ENCODE peak calls at places on chromosomes 12 and 14, in seven cellular contexts. E is stomach, X is breast epithelium, C is IMR-90, H is body of pancreas, L is A549, Y is Peyer's patch. K is an unnamed sample.

GRCh38 chr14:65957631-65958205 is 528.5 kb upstream of the CCDC196 start:
- DNase-seq in E (no peak), X (no peak), C (no peak), H (no peak), L (no peak), Y (no peak), K (no peak)

GRCh38 chr14:53011053-53011462 is 60.2 kb upstream of the FERMT2 start:
- DNase-seq in E (peak), X (peak), C (peak), H (peak), L (peak), Y (peak), K (no peak)

GRCh38 chr12:126247936-126248335 is 1182.7 kb downstream of the AACS start:
- DNase-seq in E (no peak), X (no peak), C (no peak), H (no peak), L (no peak), Y (no peak), K (no peak)

GRCh38 chr12:113762155-113762848 is 203.8 kb downstream of the RBM19 start:
- DNase-seq in E (no peak), X (no peak), C (no peak), H (no peak), L (no peak), Y (no peak), K (no peak)

GRCh38 chr12:85390281-85390680 is 110.3 kb downstream of the ALX1 start:
- DNase-seq in E (no peak), X (no peak), C (no peak), H (no peak), L (no peak), Y (no peak), K (no peak)

GRCh38 chr14:71354801-71355200 is 447.5 kb downstream of the PCNX1 start:
- DNase-seq in E (no peak), X (no peak), C (peak), H (no peak), L (no peak), Y (no peak), K (no peak)

GRCh38 chr12:100554608-100555077 is 18.8 kb upstream of the GAS2L3 start:
- DNase-seq in E (no peak), X (no peak), C (peak), H (peak), L (peak), Y (no peak), K (no peak)

GRCh38 chr14:77436042-77436441 is 12.7 kb upstream of the NOXRED1 start:
- DNase-seq in E (no peak), X (no peak), C (no peak), H (no peak), L (no peak), Y (no peak), K (no peak)

GRCh38 chr14:76771432-76771980 is 10.2 kb downstream of the VASH1 start:
- DNase-seq in E (no peak), X (peak), C (no peak), H (no peak), L (no peak), Y (peak), K (no peak)

GRCh38 chr14:70045715-70046535 is 142.8 kb downstream of the SLC8A3 start:
- DNase-seq in E (peak), X (peak), C (peak), H (peak), L (peak), Y (peak), K (no peak)

GRCh38 chr12:6950944-6951540 is at the start of gene PTPN6:
- DNase-seq in E (peak), X (no peak), C (no peak), H (no peak), L (no peak), Y (peak), K (no peak)

GRCh38 chr12:9711664-9712063 is 21.2 kb downstream of the CLECL1 start:
- DNase-seq in E (no peak), X (no peak), C (peak), H (no peak), L (no peak), Y (no peak), K (no peak)

GRCh38 chr12:46450279-46450748 is 77.7 kb upstream of the SLC38A2 start:
- DNase-seq in E (peak), X (peak), C (no peak), H (peak), L (no peak), Y (peak), K (no peak)

GRCh38 chr12:101777978-101778377 is 38.7 kb upstream of the SYCP3 start:
- DNase-seq in E (no peak), X (no peak), C (no peak), H (no peak), L (no peak), Y (no peak), K (no peak)

GRCh38 chr14:90660865-90661570 is 155.2 kb downstream of the TTC7B start:
- DNase-seq in E (peak), X (no peak), C (no peak), H (no peak), L (no peak), Y (peak), K (no peak)

GRCh38 chr12:16524378-16524777 is 81.6 kb downstream of the LMO3 start:
- DNase-seq in E (no peak), X (no peak), C (no peak), H (peak), L (no peak), Y (no peak), K (no peak)

GRCh38 chr12:126389215-126389841 is 1324.1 kb downstream of the AACS start:
- DNase-seq in E (no peak), X (no peak), C (no peak), H (no peak), L (no peak), Y (no peak), K (no peak)

GRCh38 chr12:125140918-125141573 is 75.8 kb downstream of the AACS start:
- DNase-seq in E (no peak), X (no peak), C (peak), H (no peak), L (peak), Y (no peak), K (no peak)

GRCh38 chr14:75689012-75689411 is 28.0 kb downstream of the TTLL5 start:
- DNase-seq in E (no peak), X (no peak), C (peak), H (no peak), L (no peak), Y (no peak), K (no peak)

GRCh38 chr12:57237952-57238853 is 8.7 kb downstream of the SHMT2 start:
- DNase-seq in E (no peak), X (no peak), C (no peak), H (no peak), L (no peak), Y (no peak), K (peak)

GRCh38 chr14:52052289-52052943 is 16.4 kb downstream of the NID2 start:
- DNase-seq in E (no peak), X (no peak), C (peak), H (no peak), L (no peak), Y (no peak), K (no peak)

GRCh38 chr14:77603654-77604270 is 12.7 kb downstream of the SPTLC2 start:
- DNase-seq in E (no peak), X (no peak), C (no peak), H (no peak), L (peak), Y (peak), K (no peak)

GRCh38 chr14:100224229-100224628 is 14.7 kb upstream of the YY1 start:
- DNase-seq in E (no peak), X (no peak), C (no peak), H (no peak), L (no peak), Y (no peak), K (no peak)

GRCh38 chr14:100222219-100223093 is 16.5 kb upstream of the YY1 start:
- DNase-seq in E (no peak), X (no peak), C (no peak), H (no peak), L (no peak), Y (no peak), K (no peak)

GRCh38 chr14:100223332-100224171 is 15.4 kb upstream of the YY1 start:
- DNase-seq in E (no peak), X (no peak), C (peak), H (no peak), L (no peak), Y (no peak), K (no peak)

GRCh38 chr14:100219126-100219785 is 19.7 kb upstream of the YY1 start:
- DNase-seq in E (no peak), X (no peak), C (peak), H (no peak), L (no peak), Y (no peak), K (no peak)

GRCh38 chr14:100221419-100222218 is 17.3 kb upstream of the YY1 start:
- DNase-seq in E (peak), X (peak), C (peak), H (peak), L (no peak), Y (peak), K (peak)
- TF ChIP-seq POLR2A in E (no peak), X (no peak), C (no peak), H (no peak), L (no peak), Y (no peak), K (peak)

GRCh38 chr14:67619446-67620216 is at the start of gene ARG2:
- DNase-seq in E (peak), X (peak), C (peak), H (peak), L (peak), Y (peak), K (peak)
- TF ChIP-seq POLR2A in E (peak), X (peak), C (peak), H (peak), L (no peak), Y (peak), K (peak)

DNA sequence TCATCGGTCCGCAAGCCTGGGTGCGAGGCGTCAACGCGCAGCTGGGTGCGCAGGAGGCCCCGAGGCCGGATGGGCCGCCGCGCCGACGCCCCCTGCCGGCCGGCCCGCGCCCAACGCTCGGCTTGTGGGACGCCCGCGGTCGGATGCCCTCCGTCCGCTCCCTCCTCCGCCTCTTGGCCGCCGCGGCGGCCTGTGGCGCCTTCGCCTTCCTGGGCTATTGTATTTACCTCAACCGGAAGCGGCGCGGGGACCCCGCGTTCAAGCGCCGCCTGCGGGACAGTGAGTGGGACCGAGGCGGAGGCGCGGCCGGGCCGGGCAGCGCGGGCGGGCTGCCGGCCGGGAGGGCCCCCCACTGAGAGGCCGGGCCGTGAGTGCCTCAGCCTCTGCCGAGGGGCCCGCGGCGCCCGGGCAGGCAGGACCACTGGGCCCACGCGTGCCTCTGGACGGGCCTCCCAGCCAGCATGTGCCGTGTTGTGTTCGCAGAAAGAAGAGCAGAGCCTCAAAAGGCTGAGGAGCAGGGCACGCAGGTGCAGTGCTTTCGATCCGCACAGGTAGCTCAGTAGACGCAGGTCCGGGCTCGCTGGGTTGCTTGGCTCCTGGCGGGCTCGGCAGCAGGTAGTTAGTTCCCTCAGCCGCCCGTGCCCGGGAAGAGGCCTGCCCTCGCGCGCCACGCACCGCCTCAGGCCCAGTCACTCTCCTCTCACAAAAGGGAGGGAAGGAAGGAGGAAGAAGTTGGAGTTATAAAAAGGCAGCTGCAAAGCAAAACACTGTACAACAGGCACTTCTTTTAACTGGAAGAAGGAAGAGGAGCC is at the start of gene TOMM20L:
- DNase-seq in E (peak), X (peak), C (peak), H (peak), L (peak), Y (peak), K (peak)
- TF ChIP-seq POLR2A in E (no peak), X (no peak), C (no peak), H (peak), L (peak), Y (peak), K (peak)

DNA sequence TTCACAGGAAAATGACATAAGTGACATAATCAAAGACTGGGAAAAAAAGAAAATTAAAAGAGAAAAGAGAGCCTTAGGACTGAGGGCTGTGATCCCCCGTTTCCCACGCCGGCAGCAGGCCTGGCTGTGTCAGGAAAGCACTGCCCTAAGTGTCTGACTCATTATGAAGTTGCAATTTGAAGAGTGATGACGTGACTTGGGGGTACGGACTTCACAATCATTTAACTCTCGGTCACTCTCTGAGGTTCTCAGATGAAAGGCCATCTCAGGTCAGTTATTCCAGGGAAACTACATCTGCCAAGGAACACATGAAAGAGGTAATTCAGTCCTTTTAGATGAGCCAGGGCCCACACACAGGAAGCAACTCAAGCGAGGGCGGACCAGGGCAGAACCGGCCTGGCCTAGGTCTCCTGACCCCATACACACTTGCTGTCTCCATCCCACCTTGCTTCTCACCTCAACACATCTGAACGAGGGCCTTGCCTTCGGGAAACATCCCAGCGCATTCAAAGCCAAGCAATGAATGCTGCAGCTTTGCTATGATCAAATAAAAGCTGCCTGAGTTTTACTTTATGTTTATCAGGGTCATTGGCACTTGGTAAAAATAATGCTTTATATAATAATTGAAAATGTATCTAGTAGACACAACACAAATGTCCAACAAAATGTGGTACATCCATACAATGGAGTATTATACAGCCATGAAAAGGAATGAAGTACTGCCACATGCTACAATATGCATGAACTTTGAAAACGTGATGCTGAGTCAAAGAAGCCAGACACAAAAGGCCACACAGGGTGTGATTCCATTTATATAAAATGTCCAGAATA is 2.7 kb downstream of the SSH1 start:
- DNase-seq in E (no peak), X (no peak), C (peak), H (peak), L (peak), Y (no peak), K (no peak)
- TF ChIP-seq POLR2A in E (no peak), X (no peak), C (peak), H (no peak), L (no peak), Y (no peak), K (no peak)